ENCODE peak calls at places on chromosomes 2 and 18, in five cellular contexts. One of them, this sample, is unnamed. For H3K36me3 and H3K4me1, the result is how much of the 10 kb centered on the place peaks cover.

GRCh38 chr2:212173771-212174510 is 364.7 kb downstream of the ERBB4 start:
- DNase-seq in spleen: no peak
- DNase-seq in stomach: no peak
- DNase-seq in GM23338: no peak
- DNase-seq in transverse colon: no peak
- DNase-seq in this sample: no peak

GRCh38 chr2:238911376-238912227 is 63.7 kb downstream of the TWIST2 start:
- DNase-seq in stomach: no peak
- DNase-seq in spleen: peak
- DNase-seq in GM23338: no peak
- DNase-seq in transverse colon: no peak
- DNase-seq in this sample: no peak

GRCh38 chr2:48249093-48249492 is 280.9 kb upstream of the STON1 start:
- DNase-seq in spleen: no peak
- DNase-seq in stomach: no peak
- DNase-seq in transverse colon: no peak
- DNase-seq in GM23338: no peak
- DNase-seq in this sample: no peak

GRCh38 chr18:55477537-55478300 is 110.3 kb downstream of the TCF4 start:
- DNase-seq in GM23338: no peak
- DNase-seq in spleen: no peak
- DNase-seq in stomach: no peak
- DNase-seq in transverse colon: no peak
- DNase-seq in this sample: no peak

GRCh38 chr18:67432806-67433205 is 83.7 kb downstream of the DSEL start:
- DNase-seq in spleen: no peak
- DNase-seq in transverse colon: no peak
- DNase-seq in stomach: no peak
- DNase-seq in GM23338: no peak
- DNase-seq in this sample: no peak

GRCh38 chr2:229815858-229816257 is 101.5 kb upstream of the DNER start:
- DNase-seq in GM23338: no peak
- DNase-seq in stomach: no peak
- DNase-seq in spleen: no peak
- DNase-seq in transverse colon: no peak
- DNase-seq in this sample: no peak

GRCh38 chr2:62611820-62612219 is 93.7 kb upstream of the EHBP1 start:
- DNase-seq in spleen: no peak
- DNase-seq in stomach: no peak
- DNase-seq in GM23338: no peak
- DNase-seq in transverse colon: no peak
- DNase-seq in this sample: no peak

GRCh38 chr18:9433616-9434239 is 41.6 kb upstream of the RALBP1 start:
- DNase-seq in stomach: no peak
- DNase-seq in GM23338: peak
- DNase-seq in spleen: no peak
- DNase-seq in transverse colon: no peak
- DNase-seq in this sample: no peak

GRCh38 chr18:48330016-48330991 is 78.9 kb downstream of the ZBTB7C start:
- DNase-seq in transverse colon: no peak
- DNase-seq in GM23338: no peak
- DNase-seq in spleen: peak
- DNase-seq in stomach: no peak
- DNase-seq in this sample: no peak

GRCh38 chr2:169585673-169586072 is 1.5 kb downstream of the PPIG start:
- DNase-seq in GM23338: no peak
- DNase-seq in stomach: no peak
- DNase-seq in spleen: no peak
- DNase-seq in transverse colon: no peak
- DNase-seq in this sample: no peak

GRCh38 chr2:210310550-210310949 is 4.4 kb downstream of the MYL1 start:
- DNase-seq in GM23338: no peak
- DNase-seq in spleen: no peak
- DNase-seq in transverse colon: no peak
- DNase-seq in stomach: no peak
- DNase-seq in this sample: no peak

GRCh38 chr2:86035371-86035882 is 70.3 kb downstream of the POLR1A start:
- DNase-seq in stomach: no peak
- DNase-seq in transverse colon: no peak
- DNase-seq in spleen: peak
- DNase-seq in GM23338: no peak
- DNase-seq in this sample: no peak

GRCh38 chr2:134683561-134684112 is 35.2 kb downstream of the TMEM163 start:
- DNase-seq in transverse colon: no peak
- DNase-seq in GM23338: no peak
- DNase-seq in stomach: no peak
- DNase-seq in spleen: no peak
- DNase-seq in this sample: no peak

GRCh38 chr18:72075040-72075439 is 469.1 kb downstream of the CBLN2 start:
- DNase-seq in stomach: no peak
- DNase-seq in GM23338: no peak
- DNase-seq in transverse colon: no peak
- DNase-seq in spleen: no peak
- DNase-seq in this sample: no peak

GRCh38 chr2:134943540-134943939 is 24.9 kb downstream of the CCNT2 start:
- DNase-seq in stomach: no peak
- DNase-seq in spleen: no peak
- DNase-seq in GM23338: no peak
- DNase-seq in transverse colon: no peak
- DNase-seq in this sample: no peak

GRCh38 chr2:20759487-20759886 is 63.4 kb downstream of the LDAH start:
- DNase-seq in stomach: no peak
- DNase-seq in GM23338: no peak
- DNase-seq in spleen: no peak
- DNase-seq in transverse colon: no peak
- DNase-seq in this sample: no peak

GRCh38 chr2:164523026-164523425 is 98.3 kb downstream of the GRB14 start:
- DNase-seq in stomach: no peak
- DNase-seq in GM23338: no peak
- DNase-seq in spleen: no peak
- DNase-seq in transverse colon: no peak
- DNase-seq in this sample: no peak

GRCh38 chr2:98554116-98554861 is 54.0 kb downstream of the COA5 start:
- DNase-seq in transverse colon: no peak
- DNase-seq in stomach: no peak
- DNase-seq in spleen: peak
- DNase-seq in GM23338: no peak
- DNase-seq in this sample: no peak

GRCh38 chr2:77270433-77270832 is 251.7 kb downstream of the LRRTM4 start:
- DNase-seq in GM23338: no peak
- DNase-seq in transverse colon: no peak
- DNase-seq in spleen: no peak
- DNase-seq in stomach: no peak
- DNase-seq in this sample: no peak

GRCh38 chr2:7003895-7004294 is 86.7 kb downstream of the RNF144A start:
- DNase-seq in GM23338: no peak
- DNase-seq in spleen: no peak
- DNase-seq in stomach: no peak
- DNase-seq in transverse colon: no peak
- DNase-seq in this sample: no peak

GRCh38 chr2:10502803-10503107 is 54.6 kb upstream of the ODC1 start:
- DNase-seq in GM23338: no peak
- DNase-seq in stomach: no peak
- DNase-seq in spleen: no peak
- DNase-seq in transverse colon: no peak
- DNase-seq in this sample: peak

GRCh38 chr2:10085852-10086148 is 5.6 kb upstream of the CYS1 start:
- DNase-seq in stomach: no peak
- DNase-seq in transverse colon: no peak
- DNase-seq in GM23338: no peak
- DNase-seq in spleen: no peak
- DNase-seq in this sample: no peak

GRCh38 chr2:113937501-113937900 is 47.6 kb downstream of the ACTR3 start:
- DNase-seq in spleen: no peak
- DNase-seq in stomach: no peak
- DNase-seq in transverse colon: no peak
- DNase-seq in GM23338: no peak
- DNase-seq in this sample: no peak

DNA sequence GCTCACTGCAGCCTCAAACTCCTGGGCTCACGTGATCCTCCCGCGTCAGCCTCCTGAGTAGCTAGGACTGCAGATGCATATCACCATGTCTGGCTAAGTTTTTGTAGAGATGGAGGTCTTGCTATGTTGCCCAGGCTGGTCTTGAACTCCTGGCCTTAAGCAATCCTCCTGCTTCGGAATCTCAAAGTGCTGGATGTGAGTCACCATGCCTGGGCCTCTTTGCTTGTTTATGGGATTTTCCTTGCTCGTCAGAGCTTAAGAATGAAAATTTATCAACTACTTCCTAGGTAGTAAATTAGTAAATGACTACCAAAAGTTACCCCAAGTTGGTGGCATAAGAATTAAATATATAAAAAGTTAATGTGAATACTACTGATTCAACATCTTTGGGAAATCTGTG is 51.0 kb downstream of the ACTR3 start:
- DNase-seq in GM23338: no peak
- DNase-seq in stomach: no peak
- DNase-seq in spleen: no peak
- DNase-seq in transverse colon: no peak
- DNase-seq in this sample: no peak
- H3K36me3 ChIP-seq in GM23338: under half
- H3K36me3 ChIP-seq in stomach: half or more
- H3K36me3 ChIP-seq in spleen: half or more
- H3K36me3 ChIP-seq in transverse colon: under half
- H3K36me3 ChIP-seq in this sample: under half

GRCh38 chr2:152686308-152686707 is 31.0 kb downstream of the PRPF40A start:
- DNase-seq in stomach: no peak
- DNase-seq in spleen: no peak
- DNase-seq in transverse colon: no peak
- DNase-seq in GM23338: no peak
- DNase-seq in this sample: no peak
- TF ChIP-seq POLR2AphosphoS5 in stomach: no peak
- TF ChIP-seq POLR2AphosphoS5 in spleen: no peak
- TF ChIP-seq POLR2AphosphoS5 in transverse colon: no peak
- TF ChIP-seq POLR2AphosphoS5 in GM23338: no peak
- TF ChIP-seq POLR2AphosphoS5 in this sample: no peak

GRCh38 chr2:68377137-68377780 is 12.2 kb downstream of the PLEK start:
- DNase-seq in spleen: no peak
- DNase-seq in GM23338: no peak
- DNase-seq in stomach: no peak
- DNase-seq in transverse colon: no peak
- DNase-seq in this sample: no peak
- H3K4me1 ChIP-seq in spleen: under half
- H3K4me1 ChIP-seq in GM23338: under half
- H3K4me1 ChIP-seq in stomach: under half
- H3K4me1 ChIP-seq in transverse colon: under half
- H3K4me1 ChIP-seq in this sample: under half

GRCh38 chr2:232829988-232830387 is 40.1 kb upstream of the SNORC start:
- DNase-seq in transverse colon: no peak
- DNase-seq in stomach: no peak
- DNase-seq in spleen: no peak
- DNase-seq in GM23338: no peak
- DNase-seq in this sample: no peak

GRCh38 chr2:232836934-232837333 is 33.1 kb upstream of the SNORC start:
- DNase-seq in stomach: no peak
- DNase-seq in spleen: no peak
- DNase-seq in transverse colon: no peak
- DNase-seq in GM23338: no peak
- DNase-seq in this sample: no peak

GRCh38 chr2:232833830-232834229 is 36.2 kb upstream of the SNORC start:
- DNase-seq in stomach: no peak
- DNase-seq in GM23338: no peak
- DNase-seq in transverse colon: no peak
- DNase-seq in spleen: no peak
- DNase-seq in this sample: no peak

GRCh38 chr2:232831496-232831895 is 38.6 kb upstream of the SNORC start:
- DNase-seq in transverse colon: no peak
- DNase-seq in stomach: no peak
- DNase-seq in GM23338: no peak
- DNase-seq in spleen: no peak
- DNase-seq in this sample: no peak
- H3K36me3 ChIP-seq in transverse colon: under half
- H3K36me3 ChIP-seq in stomach: half or more
- H3K36me3 ChIP-seq in GM23338: under half
- H3K36me3 ChIP-seq in spleen: half or more
- H3K36me3 ChIP-seq in this sample: under half

GRCh38 chr2:55862673-55863390 is 60.8 kb downstream of the EFEMP1 start:
- DNase-seq in GM23338: no peak
- DNase-seq in spleen: no peak
- DNase-seq in transverse colon: no peak
- DNase-seq in stomach: peak
- DNase-seq in this sample: no peak
- TF ChIP-seq POLR2AphosphoS5 in GM23338: no peak
- TF ChIP-seq POLR2AphosphoS5 in spleen: no peak
- TF ChIP-seq POLR2AphosphoS5 in transverse colon: peak
- TF ChIP-seq POLR2AphosphoS5 in stomach: peak
- TF ChIP-seq POLR2AphosphoS5 in this sample: no peak

GRCh38 chr2:231418820-231419640 is 23.5 kb downstream of the B3GNT7 start:
- DNase-seq in GM23338: no peak
- DNase-seq in transverse colon: no peak
- DNase-seq in stomach: no peak
- DNase-seq in spleen: peak
- DNase-seq in this sample: no peak

GRCh38 chr2:231425811-231426703 is 30.5 kb downstream of the B3GNT7 start:
- DNase-seq in stomach: no peak
- DNase-seq in transverse colon: no peak
- DNase-seq in spleen: peak
- DNase-seq in GM23338: peak
- DNase-seq in this sample: no peak

GRCh38 chr2:231423176-231423575 is 27.7 kb downstream of the B3GNT7 start:
- DNase-seq in transverse colon: no peak
- DNase-seq in spleen: peak
- DNase-seq in GM23338: no peak
- DNase-seq in stomach: no peak
- DNase-seq in this sample: no peak

GRCh38 chr2:231425291-231425810 is 29.8 kb downstream of the B3GNT7 start:
- DNase-seq in spleen: peak
- DNase-seq in stomach: no peak
- DNase-seq in GM23338: no peak
- DNase-seq in transverse colon: no peak
- DNase-seq in this sample: no peak

GRCh38 chr2:231421051-231421580 is 25.6 kb downstream of the B3GNT7 start:
- DNase-seq in GM23338: no peak
- DNase-seq in stomach: no peak
- DNase-seq in spleen: peak
- DNase-seq in transverse colon: no peak
- DNase-seq in this sample: no peak
- H3K4me1 ChIP-seq in GM23338: under half
- H3K4me1 ChIP-seq in stomach: under half
- H3K4me1 ChIP-seq in spleen: under half
- H3K4me1 ChIP-seq in transverse colon: under half
- H3K4me1 ChIP-seq in this sample: under half

GRCh38 chr18:77608807-77609206 is 359.2 kb downstream of the GALR1 start:
- DNase-seq in transverse colon: no peak
- DNase-seq in GM23338: no peak
- DNase-seq in stomach: no peak
- DNase-seq in spleen: no peak
- DNase-seq in this sample: no peak
- H3K36me3 ChIP-seq in transverse colon: under half
- H3K36me3 ChIP-seq in GM23338: under half
- H3K36me3 ChIP-seq in stomach: under half
- H3K36me3 ChIP-seq in spleen: under half
- H3K36me3 ChIP-seq in this sample: under half

This sample was measured in vagina.